ENCODE peak calls at places on chromosomes 6 and 20, in four cellular contexts. U is IMR-90, T is Peyer's patch, H is ovary. I is an unnamed sample. For H3K9me3, the result is how much of the 10 kb centered on the place peaks cover.

GRCh38 chr6:45156075-45156474 is 172.1 kb upstream of the RUNX2 start:
- DNase-seq in U (no peak), T (no peak), H (no peak), I (no peak)

GRCh38 chr6:131061771-131062160 is 1.3 kb downstream of the EPB41L2 start:
- DNase-seq in U (no peak), T (no peak), H (no peak), I (no peak)

GRCh38 chr6:92545861-92546260 is 873.5 kb downstream of the EPHA7 start:
- DNase-seq in U (no peak), T (no peak), H (no peak), I (no peak)

GRCh38 chr20:48283470-48284110 is 498.3 kb upstream of the SULF2 start:
- DNase-seq in U (peak), T (no peak), H (no peak), I (no peak)

GRCh38 chr20:29300579-29301551 is 1956.6 kb upstream of the DEFB115 start:
- DNase-seq in U (no peak), T (no peak), H (no peak), I (peak)

GRCh38 chr20:4327956-4328355 is 312.6 kb upstream of the RNF24 start:
- DNase-seq in U (no peak), T (no peak), H (no peak), I (no peak)

GRCh38 chr6:107730106-107730505 is 94.0 kb downstream of the SCML4 start:
- DNase-seq in U (no peak), T (peak), H (no peak), I (no peak)

GRCh38 chr6:49849121-49849907 is 17.0 kb downstream of the CRISP1 start:
- DNase-seq in U (peak), T (no peak), H (no peak), I (no peak)

GRCh38 chr6:63864934-63865333 is 229.3 kb downstream of the PHF3 start:
- DNase-seq in U (no peak), T (no peak), H (no peak), I (no peak)

DNA sequence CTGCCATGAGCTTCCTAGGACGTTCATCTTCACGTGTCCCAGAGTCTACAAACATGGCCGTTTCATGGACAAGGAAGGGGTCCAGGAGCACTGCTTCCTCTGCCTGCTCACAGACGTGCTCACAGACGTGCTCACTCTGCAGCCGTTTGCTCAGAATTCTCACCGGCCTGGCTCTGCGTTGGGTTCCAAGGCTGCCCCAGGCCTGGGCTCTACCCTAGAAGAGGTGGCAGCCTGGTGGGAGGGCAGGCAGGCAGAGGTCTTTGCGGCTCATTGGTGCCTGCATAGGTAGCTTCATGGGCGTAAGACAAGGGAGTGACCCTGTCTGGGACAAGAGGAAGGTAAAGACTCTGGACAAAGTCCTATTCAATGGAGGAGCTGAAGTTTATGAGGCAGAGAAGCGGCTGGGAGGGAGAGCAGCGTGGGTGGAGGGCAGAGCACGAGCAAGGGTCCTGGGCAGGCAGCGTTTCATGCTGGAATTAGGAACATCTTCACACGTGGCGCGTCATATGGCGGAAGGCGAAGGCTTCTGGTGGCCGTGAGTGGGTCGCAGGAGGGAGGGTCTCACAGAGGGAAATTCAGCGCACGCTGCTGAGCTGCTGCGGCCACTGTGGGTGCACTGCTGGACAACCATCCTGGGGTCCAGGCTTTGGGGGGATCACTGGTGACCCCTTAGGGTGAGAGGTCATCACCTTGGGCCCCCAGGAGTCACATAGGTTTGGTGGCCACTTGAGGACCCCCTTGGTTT is 138.2 kb downstream of the PHACTR3 start:
- DNase-seq in U (no peak), T (no peak), H (no peak), I (no peak)
- H3K9me3 ChIP-seq in U (under half), T (under half), H (under half), I (under half)

DNA sequence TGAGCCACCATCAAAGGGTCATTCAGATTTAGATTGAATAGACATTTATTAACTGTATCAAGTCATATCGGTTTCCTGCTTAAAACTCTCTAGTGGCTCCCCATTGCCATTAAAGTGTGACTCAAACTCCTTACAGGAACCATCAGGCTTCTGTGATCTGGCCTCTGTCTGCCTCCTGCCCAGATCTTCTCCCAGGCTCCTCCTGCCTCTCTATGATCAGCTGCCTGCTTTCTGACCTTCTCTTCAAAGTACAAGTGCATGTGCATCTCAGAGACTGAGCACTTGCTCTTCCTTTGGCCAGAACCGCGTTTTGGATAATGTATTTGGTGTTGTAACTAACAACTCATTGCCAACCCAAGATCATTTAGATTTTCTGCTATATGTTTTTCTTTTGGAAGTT is 52.7 kb downstream of the IL20RA start:
- DNase-seq in U (no peak), T (no peak), H (no peak), I (no peak)
- TF ChIP-seq CTCF in U (no peak), T (no peak), H (no peak), I (no peak)

GRCh38 chr20:53428997-53429396 is 164.6 kb downstream of the ZNF217 start:
- DNase-seq in U (no peak), T (no peak), H (no peak), I (no peak)
- H3K9me3 ChIP-seq in U (under half), T (under half), H (under half), I (under half)

GRCh38 chr20:45792513-45793118 is 862 bp downstream of the DNTTIP1 start:
- DNase-seq in U (no peak), T (peak), H (no peak), I (peak)

GRCh38 chr20:45788351-45788750 is 3.3 kb downstream of the WFDC3 start:
- DNase-seq in U (no peak), T (no peak), H (no peak), I (no peak)

GRCh38 chr20:45796336-45797070 is 4.7 kb downstream of the DNTTIP1 start:
- DNase-seq in U (no peak), T (no peak), H (no peak), I (no peak)

DNA sequence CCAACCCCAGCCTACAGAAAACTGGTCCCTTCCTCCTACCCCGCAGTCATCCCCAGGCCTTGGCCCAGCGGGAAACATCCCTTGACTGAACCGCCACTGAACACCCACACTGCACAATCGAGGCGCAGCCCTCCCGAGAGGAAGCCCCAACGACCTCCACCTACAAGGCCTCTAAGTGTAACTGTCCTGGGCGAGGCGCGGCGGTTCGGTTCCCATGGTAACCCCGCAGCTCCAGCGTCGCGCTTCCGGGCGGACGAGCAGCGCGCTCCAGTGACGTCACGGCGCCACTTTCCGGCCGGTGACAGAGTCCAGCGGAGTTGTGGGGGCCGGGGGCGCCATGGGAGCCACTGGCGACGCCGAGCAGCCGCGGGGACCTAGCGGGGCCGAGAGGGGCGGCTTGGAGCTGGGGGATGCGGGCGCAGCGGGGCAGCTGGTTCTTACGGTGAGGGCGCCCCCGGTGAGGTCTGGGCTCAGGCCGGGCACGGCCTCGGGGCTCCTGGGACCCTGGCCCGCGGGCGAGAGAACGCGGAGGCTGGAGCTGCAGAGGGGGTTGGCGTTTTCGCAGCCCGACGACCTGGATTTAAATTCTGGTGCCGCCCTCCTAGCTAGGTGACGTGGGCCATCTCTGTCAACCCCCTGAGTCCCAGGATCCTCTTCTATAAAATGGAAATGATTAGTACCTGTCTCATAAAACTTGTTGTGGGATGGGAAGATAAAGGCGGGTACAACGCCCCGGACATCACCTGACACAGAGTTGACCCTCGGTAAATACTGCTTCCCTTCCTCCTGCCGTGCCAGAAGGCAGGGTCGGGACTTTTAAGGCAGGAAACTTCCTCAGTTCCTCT is at the start of the genes DNTTIP1 and WFDC3:
- DNase-seq in U (peak), T (peak), H (peak), I (peak)
- TF ChIP-seq CTCF in U (no peak), T (no peak), H (no peak), I (no peak)

DNA sequence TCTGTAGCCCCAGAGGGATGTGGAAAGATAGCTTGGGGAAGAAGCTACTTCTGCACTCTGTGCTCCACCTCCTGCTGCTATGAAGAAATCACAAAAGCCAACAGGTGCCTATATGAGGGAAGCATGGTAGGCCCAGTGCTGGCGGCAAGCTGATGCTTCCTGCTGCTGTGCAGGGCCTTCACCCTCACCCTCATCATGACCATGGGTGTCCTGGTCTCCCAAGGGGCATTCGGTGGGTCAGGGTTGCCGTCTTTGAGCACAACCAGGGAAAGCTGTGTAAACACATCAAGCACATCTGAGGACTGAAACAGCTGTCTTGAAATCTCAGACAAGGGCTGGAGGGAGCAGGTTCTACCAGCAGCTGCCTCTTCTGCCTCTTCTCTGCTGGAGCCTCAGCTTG is 184.0 kb downstream of the FNDC1 start:
- DNase-seq in U (no peak), T (no peak), H (no peak), I (no peak)
- H3K9me3 ChIP-seq in U (under half), T (under half), H (under half), I (under half)

GRCh38 chr6:168765710-168766109 is 324.7 kb downstream of the SMOC2 start:
- DNase-seq in U (no peak), T (no peak), H (no peak), I (no peak)
- TF ChIP-seq CTCF in U (no peak), T (no peak), H (no peak), I (no peak)

DNA sequence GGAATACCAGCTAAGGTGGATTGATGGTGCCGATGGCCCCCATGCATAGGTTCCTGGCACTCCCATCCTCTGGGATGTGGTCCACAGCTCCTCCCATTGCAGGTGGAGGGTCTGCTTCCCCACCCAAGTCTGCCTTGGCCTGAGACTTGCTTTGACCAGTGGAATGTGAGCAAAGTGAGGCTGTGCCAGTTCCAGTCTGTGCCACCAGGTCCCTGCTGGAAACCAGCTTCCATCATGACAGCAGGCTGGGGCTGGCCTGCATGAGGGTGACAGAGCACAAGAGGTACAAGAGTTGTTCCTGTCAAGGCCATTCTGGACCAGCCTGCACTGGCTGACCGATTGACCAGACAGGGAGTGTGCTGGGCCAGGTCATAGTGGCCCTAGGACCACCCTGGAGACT is 27.0 kb upstream of the CCR6 start:
- DNase-seq in U (no peak), T (no peak), H (no peak), I (no peak)
- H3K9me3 ChIP-seq in U (under half), T (under half), H (under half), I (under half)

DNA sequence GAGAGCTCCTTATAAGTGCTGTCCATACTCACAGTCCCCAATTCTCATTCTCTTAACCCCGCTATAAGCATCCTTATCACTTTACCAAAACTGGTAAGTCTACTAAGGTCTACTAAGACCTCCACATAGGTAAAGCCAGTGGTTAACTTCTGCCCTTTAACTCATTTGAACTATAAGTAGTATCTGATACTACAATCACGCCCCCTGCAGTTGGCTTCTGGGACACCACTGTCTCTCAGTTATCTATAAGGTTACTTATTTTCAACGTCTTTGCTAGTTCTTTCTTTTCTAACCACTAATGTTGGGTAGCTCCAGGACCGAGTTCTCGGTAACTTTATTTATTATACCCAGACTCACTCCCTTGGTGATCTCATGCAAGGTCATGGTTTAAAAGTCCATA is 142.6 kb downstream of the ARHGAP18 start:
- DNase-seq in U (no peak), T (no peak), H (no peak), I (peak)
- TF ChIP-seq CTCF in U (peak), T (no peak), H (no peak), I (no peak)

GRCh38 chr6:105803439-105803838 is 282.7 kb upstream of the PRDM1 start:
- DNase-seq in U (peak), T (no peak), H (no peak), I (no peak)

GRCh38 chr6:105799051-105799450 is 287.1 kb upstream of the PRDM1 start:
- DNase-seq in U (no peak), T (no peak), H (peak), I (peak)

GRCh38 chr6:105798057-105798456 is 288.1 kb upstream of the PRDM1 start:
- DNase-seq in U (peak), T (no peak), H (no peak), I (peak)

GRCh38 chr6:105797313-105797970 is 288.7 kb upstream of the PRDM1 start:
- DNase-seq in U (no peak), T (no peak), H (no peak), I (no peak)

DNA sequence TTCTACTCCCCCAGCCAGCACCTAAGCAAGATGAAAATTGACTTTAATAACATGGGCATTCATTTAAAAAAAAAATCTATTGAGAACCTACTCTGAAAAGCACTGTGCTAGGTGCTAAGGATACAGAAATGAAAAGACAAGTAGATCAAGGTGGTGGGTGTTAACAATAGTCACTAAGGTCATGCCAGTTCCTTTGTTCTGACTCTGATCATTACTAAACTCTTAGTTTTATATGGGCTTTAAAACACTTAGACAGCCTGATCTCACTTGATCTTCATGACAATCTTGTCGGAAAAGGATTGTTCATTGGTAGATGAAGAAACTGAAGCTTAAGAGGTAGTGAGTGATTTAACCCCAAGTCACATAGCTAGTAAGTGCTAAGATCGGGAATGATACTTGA is 285.7 kb upstream of the PRDM1 start:
- DNase-seq in U (no peak), T (no peak), H (no peak), I (no peak)
- H3K9me3 ChIP-seq in U (under half), T (under half), H (under half), I (under half)

DNA sequence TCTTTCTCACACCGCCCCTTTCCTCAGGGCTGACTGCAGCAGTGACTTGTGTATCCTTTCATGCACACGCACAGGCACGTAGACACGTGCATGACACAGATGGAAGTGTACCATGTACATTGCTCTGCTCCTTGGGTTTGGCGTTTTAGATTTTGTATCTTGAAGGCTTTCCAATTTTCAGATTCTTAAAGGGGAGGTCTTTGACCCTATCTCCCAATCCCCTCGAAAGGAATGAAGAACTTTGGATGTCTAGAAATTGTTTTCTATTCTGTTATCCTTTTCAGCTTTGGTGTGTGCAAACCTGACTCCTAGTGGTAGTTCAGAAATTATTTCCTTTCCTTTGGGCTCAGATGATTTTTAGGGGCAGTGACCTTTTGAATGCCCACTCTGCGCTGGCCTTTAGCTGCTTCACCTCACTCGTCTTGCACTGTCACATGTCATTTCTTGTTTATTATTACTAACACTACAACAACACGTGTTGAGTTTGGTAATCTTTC is 63.0 kb downstream of the HIVEP1 start:
- DNase-seq in U (no peak), T (no peak), H (no peak), I (no peak)
- TF ChIP-seq CTCF in U (peak), T (peak), H (no peak), I (peak)